ENCODE peak calls at places on chromosomes 7 and 10, in four cellular contexts. One of them, this sample, is unnamed.
A peak's percentile ranks its signal among the peaks of the same experiment; 100 is the strongest.

GRCh38 chr7:42097756-42098155 is 139.3 kb downstream of the GLI3 start:
- DNase-seq in OCI-LY7: no peak
- DNase-seq in fibroblast of the aortic adventitia: peak; percentile 78
- DNase-seq in nephron progenitor cell: no peak
- DNase-seq in this sample: no peak

GRCh38 chr7:159040912-159041711 is 103.6 kb downstream of the VIPR2 start:
- DNase-seq in OCI-LY7: no peak
- DNase-seq in fibroblast of the aortic adventitia: no peak
- DNase-seq in nephron progenitor cell: no peak
- DNase-seq in this sample: no peak

GRCh38 chr10:51171946-51172345 is 97.7 kb downstream of the PRKG1 start:
- DNase-seq in OCI-LY7: no peak
- DNase-seq in fibroblast of the aortic adventitia: peak; percentile 69
- DNase-seq in nephron progenitor cell: no peak
- DNase-seq in this sample: no peak

GRCh38 chr10:113680172-113681111 is 730 bp downstream of the CASP7 start:
- DNase-seq in OCI-LY7: peak; percentile 48
- DNase-seq in fibroblast of the aortic adventitia: peak; percentile 59
- DNase-seq in nephron progenitor cell: peak; percentile 28
- DNase-seq in this sample: no peak

GRCh38 chr7:23396222-23396621 is 74.1 kb downstream of the IGF2BP3 start:
- DNase-seq in OCI-LY7: no peak
- DNase-seq in fibroblast of the aortic adventitia: peak; percentile 91
- DNase-seq in nephron progenitor cell: no peak
- DNase-seq in this sample: no peak

GRCh38 chr7:22697897-22698645 is 28.9 kb upstream of the IL6 start:
- DNase-seq in OCI-LY7: no peak
- DNase-seq in fibroblast of the aortic adventitia: no peak
- DNase-seq in nephron progenitor cell: no peak
- DNase-seq in this sample: no peak

GRCh38 chr7:1567082-1567771 is 2.6 kb downstream of the PSMG3 start:
- DNase-seq in OCI-LY7: no peak
- DNase-seq in fibroblast of the aortic adventitia: peak; percentile 62
- DNase-seq in nephron progenitor cell: no peak
- DNase-seq in this sample: no peak

GRCh38 chr10:63267414-63268138 is 134.4 kb downstream of the NRBF2 start:
- DNase-seq in OCI-LY7: peak; percentile 73
- DNase-seq in fibroblast of the aortic adventitia: peak; percentile 88
- DNase-seq in nephron progenitor cell: no peak
- DNase-seq in this sample: no peak

GRCh38 chr10:97914837-97915211 is 65.2 kb downstream of the GOLGA7B start:
- DNase-seq in OCI-LY7: peak; percentile 80
- DNase-seq in fibroblast of the aortic adventitia: peak; percentile 53
- DNase-seq in nephron progenitor cell: peak; percentile 90
- DNase-seq in this sample: peak; percentile 67

DNA sequence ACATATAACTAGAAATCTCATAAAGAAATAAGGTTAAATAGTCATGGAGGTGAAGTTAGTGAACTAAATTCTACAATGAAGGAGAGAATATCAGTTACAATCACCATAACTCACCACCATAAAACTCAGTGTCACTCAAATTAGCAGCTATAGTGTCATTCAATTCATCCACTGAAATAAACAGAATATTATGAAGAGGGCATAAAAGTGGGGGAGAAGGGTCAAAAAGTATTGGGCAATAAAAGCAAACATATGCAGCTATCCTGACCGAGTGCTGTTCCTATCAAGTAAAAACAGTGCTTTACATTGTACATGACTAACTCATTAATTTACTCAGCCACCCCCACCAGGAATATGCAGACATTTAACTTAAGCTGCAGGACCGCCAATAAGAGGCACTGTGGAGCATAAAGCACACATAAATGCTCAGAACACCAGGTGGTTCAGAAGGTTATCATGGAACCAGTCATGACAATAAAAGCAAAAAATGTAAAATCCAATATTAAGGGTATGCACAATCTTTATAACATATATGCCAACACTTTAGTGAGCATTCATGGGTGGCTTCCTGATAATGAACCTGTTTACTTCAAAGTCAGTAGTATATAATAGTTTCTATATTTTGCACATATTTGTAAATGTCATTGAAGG is 95.5 kb upstream of the LAMB4 start:
- DNase-seq in OCI-LY7: no peak
- DNase-seq in fibroblast of the aortic adventitia: no peak
- DNase-seq in nephron progenitor cell: no peak
- DNase-seq in this sample: no peak
- TF ChIP-seq CTCF in OCI-LY7: peak; percentile 27
- TF ChIP-seq CTCF in fibroblast of the aortic adventitia: no peak
- TF ChIP-seq CTCF in nephron progenitor cell: no peak
- TF ChIP-seq CTCF in this sample: no peak

DNA sequence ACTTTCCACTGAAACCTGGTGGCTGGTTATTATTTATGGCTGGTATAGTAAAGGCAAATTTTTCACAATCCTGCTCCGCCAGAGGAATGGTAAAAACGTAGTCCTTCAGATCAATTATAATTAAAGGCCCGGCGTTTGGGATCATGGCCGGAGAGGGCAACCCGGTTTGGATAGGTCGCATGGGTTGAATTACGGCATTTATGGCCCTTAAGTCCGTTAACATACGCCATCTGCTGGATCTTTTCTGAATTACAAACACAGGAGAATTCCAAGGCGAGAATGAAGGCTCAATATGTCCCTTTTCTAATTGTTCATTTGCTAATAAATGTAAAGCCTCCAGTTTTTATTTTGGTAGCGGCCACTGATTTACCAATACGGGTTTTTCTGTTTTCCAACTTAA is 11.3 kb upstream of the TAS2R3 start:
- DNase-seq in OCI-LY7: peak; percentile 13
- DNase-seq in fibroblast of the aortic adventitia: no peak
- DNase-seq in nephron progenitor cell: no peak
- DNase-seq in this sample: no peak
- TF ChIP-seq CTCF in OCI-LY7: peak; percentile 70
- TF ChIP-seq CTCF in fibroblast of the aortic adventitia: peak; percentile 25
- TF ChIP-seq CTCF in nephron progenitor cell: peak; percentile 22
- TF ChIP-seq CTCF in this sample: peak; percentile 31

DNA sequence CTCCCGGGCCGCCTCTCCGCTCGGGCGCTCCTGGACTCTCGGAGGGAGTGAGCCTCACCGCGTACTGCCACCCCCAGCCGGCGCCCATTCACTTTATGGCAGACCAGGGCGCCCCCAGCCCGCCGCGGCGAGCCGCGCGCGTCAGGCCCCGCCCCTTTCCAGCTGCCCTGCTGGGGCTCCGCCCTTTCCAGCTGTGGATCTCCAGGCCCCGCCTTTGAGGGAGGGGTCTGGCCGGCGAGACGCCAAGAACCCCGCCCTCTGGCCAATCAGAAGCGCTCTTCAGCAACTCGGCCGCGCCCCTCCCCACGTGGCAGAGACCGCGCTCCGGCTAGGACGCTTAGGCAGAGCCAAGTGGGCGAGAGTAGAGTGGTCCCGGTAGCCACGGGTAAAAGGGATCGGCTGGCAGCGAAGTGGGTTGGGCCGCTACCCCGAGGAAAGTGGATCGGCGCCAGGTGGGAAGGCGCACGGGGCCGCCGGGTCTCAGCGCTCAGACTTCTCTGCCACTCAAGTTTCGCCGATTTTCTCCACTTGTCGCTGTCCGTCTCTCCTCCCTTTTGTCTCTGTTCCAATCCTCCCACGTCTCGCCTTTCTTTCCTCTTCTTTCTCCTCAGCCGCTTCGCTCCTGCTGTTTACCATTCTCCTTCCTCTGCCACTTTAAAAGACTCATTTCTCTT is at the start of gene PITX3:
- DNase-seq in OCI-LY7: peak; percentile 85
- DNase-seq in fibroblast of the aortic adventitia: peak; percentile 91
- DNase-seq in nephron progenitor cell: peak; percentile 97
- DNase-seq in this sample: no peak
- TF ChIP-seq CTCF in OCI-LY7: no peak
- TF ChIP-seq CTCF in fibroblast of the aortic adventitia: no peak
- TF ChIP-seq CTCF in nephron progenitor cell: no peak
- TF ChIP-seq CTCF in this sample: no peak

DNA sequence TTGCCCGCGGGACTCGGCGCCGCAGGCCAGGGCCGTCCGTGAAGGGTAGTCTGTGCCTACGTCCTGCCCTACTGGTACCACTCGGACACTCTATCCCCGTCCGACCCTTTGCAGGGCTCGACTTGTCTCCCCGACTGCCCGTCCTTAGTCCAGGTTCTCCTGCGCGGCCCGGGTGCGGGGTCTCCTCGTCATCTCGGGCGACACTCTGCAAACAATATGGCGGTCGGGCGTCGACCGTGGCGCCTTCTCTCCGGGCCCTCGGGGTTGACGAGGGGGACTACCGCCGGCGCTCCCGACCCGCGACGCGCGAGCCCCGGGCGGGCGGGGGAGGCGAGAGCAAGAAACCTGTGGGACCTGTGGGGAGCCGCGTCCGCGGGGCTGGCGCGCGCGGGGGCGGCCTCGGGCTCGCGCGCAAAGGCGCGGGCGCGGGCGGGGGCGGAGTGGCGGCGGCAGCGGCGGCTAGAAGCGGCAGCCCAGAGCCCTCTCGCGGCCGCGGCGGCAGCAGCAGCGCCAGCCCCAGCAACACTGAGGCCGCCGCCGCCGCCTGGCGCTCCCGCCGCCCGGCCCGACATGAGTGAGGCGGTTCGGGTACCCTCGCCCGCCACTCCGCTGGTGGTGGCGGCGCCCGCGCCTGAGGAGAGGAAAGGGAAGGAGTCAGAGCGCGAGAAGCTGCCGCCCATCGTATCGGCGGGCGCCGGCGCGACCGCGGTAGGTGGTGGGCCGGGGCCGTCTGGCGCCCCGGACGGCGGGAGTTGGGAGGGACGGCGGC is at the start of gene HECTD2:
- DNase-seq in OCI-LY7: peak; percentile 81
- DNase-seq in fibroblast of the aortic adventitia: peak; percentile 62
- DNase-seq in nephron progenitor cell: peak; percentile 86
- DNase-seq in this sample: peak; percentile 17
- TF ChIP-seq CTCF in OCI-LY7: peak; percentile 44
- TF ChIP-seq CTCF in fibroblast of the aortic adventitia: peak; percentile 39
- TF ChIP-seq CTCF in nephron progenitor cell: no peak
- TF ChIP-seq CTCF in this sample: peak; percentile 44